ENCODE peak calls at places on chromosomes 13 and 19, in four cellular contexts. One of them, this sample, is unnamed.

GRCh38 chr19:44925114-44925891 is 10.9 kb downstream of the APOC1 start:
- DNase-seq in MCF 10A: no peak
- DNase-seq in CD8-positive, alpha-beta T cell: no peak
- DNase-seq in foreskin fibroblast: peak
- DNase-seq in this sample: peak

GRCh38 chr13:105087941-105088340 is 1447.5 kb downstream of the EFNB2 start:
- DNase-seq in MCF 10A: no peak
- DNase-seq in CD8-positive, alpha-beta T cell: no peak
- DNase-seq in foreskin fibroblast: no peak
- DNase-seq in this sample: no peak

GRCh38 chr13:114285166-114285808 is 3.9 kb downstream of the UPF3A start:
- DNase-seq in MCF 10A: peak
- DNase-seq in CD8-positive, alpha-beta T cell: no peak
- DNase-seq in foreskin fibroblast: no peak
- DNase-seq in this sample: no peak

GRCh38 chr19:29524912-29525870 is 603 bp upstream of the VSTM2B start:
- DNase-seq in MCF 10A: no peak
- DNase-seq in CD8-positive, alpha-beta T cell: no peak
- DNase-seq in foreskin fibroblast: no peak
- DNase-seq in this sample: no peak

GRCh38 chr13:72875233-72875632 is 93.3 kb downstream of the PIBF1 start:
- DNase-seq in MCF 10A: no peak
- DNase-seq in CD8-positive, alpha-beta T cell: no peak
- DNase-seq in foreskin fibroblast: no peak
- DNase-seq in this sample: peak

GRCh38 chr13:108003626-108004025 is 211.7 kb downstream of the LIG4 start:
- DNase-seq in MCF 10A: peak
- DNase-seq in CD8-positive, alpha-beta T cell: no peak
- DNase-seq in foreskin fibroblast: no peak
- DNase-seq in this sample: no peak

GRCh38 chr13:108561152-108561551 is 68.3 kb upstream of the MYO16 start:
- DNase-seq in MCF 10A: no peak
- DNase-seq in CD8-positive, alpha-beta T cell: no peak
- DNase-seq in foreskin fibroblast: no peak
- DNase-seq in this sample: no peak

GRCh38 chr13:49086711-49087110 is 111.0 kb downstream of the FNDC3A start:
- DNase-seq in MCF 10A: peak
- DNase-seq in CD8-positive, alpha-beta T cell: no peak
- DNase-seq in foreskin fibroblast: peak
- DNase-seq in this sample: no peak

GRCh38 chr13:95834134-95834765 is 157.3 kb downstream of the DNAJC3 start:
- DNase-seq in MCF 10A: peak
- DNase-seq in CD8-positive, alpha-beta T cell: peak
- DNase-seq in foreskin fibroblast: peak
- DNase-seq in this sample: peak

GRCh38 chr19:3482507-3483225 is 575 bp downstream of the SMIM44 start:
- DNase-seq in MCF 10A: no peak
- DNase-seq in CD8-positive, alpha-beta T cell: no peak
- DNase-seq in foreskin fibroblast: no peak
- DNase-seq in this sample: no peak

GRCh38 chr19:19223636-19224035 is 11.9 kb downstream of the NCAN start:
- DNase-seq in MCF 10A: no peak
- DNase-seq in CD8-positive, alpha-beta T cell: no peak
- DNase-seq in foreskin fibroblast: no peak
- DNase-seq in this sample: no peak

GRCh38 chr13:78714717-78715116 is 55.8 kb upstream of the OBI1 start:
- DNase-seq in MCF 10A: no peak
- DNase-seq in CD8-positive, alpha-beta T cell: no peak
- DNase-seq in foreskin fibroblast: no peak
- DNase-seq in this sample: no peak

GRCh38 chr13:20721454-20722357 is 18.2 kb downstream of the IL17D start:
- DNase-seq in MCF 10A: peak
- DNase-seq in CD8-positive, alpha-beta T cell: peak
- DNase-seq in foreskin fibroblast: peak
- DNase-seq in this sample: no peak

GRCh38 chr13:50275392-50276063 is 260.3 kb downstream of the KCNRG start:
- DNase-seq in MCF 10A: peak
- DNase-seq in CD8-positive, alpha-beta T cell: no peak
- DNase-seq in foreskin fibroblast: no peak
- DNase-seq in this sample: no peak

GRCh38 chr13:109734002-109734785 is 52.2 kb downstream of the IRS2 start:
- DNase-seq in MCF 10A: no peak
- DNase-seq in CD8-positive, alpha-beta T cell: no peak
- DNase-seq in foreskin fibroblast: no peak
- DNase-seq in this sample: no peak

GRCh38 chr13:39462456-39462855 is 140.5 kb downstream of the LHFPL6 start:
- DNase-seq in MCF 10A: no peak
- DNase-seq in CD8-positive, alpha-beta T cell: no peak
- DNase-seq in foreskin fibroblast: no peak
- DNase-seq in this sample: no peak

GRCh38 chr13:48920730-48921129 is 55.0 kb upstream of the FNDC3A start:
- DNase-seq in MCF 10A: no peak
- DNase-seq in CD8-positive, alpha-beta T cell: no peak
- DNase-seq in foreskin fibroblast: no peak
- DNase-seq in this sample: no peak

GRCh38 chr19:8935460-8935859 is 74.7 kb downstream of the MUC16 start:
- DNase-seq in MCF 10A: no peak
- DNase-seq in CD8-positive, alpha-beta T cell: no peak
- DNase-seq in foreskin fibroblast: peak
- DNase-seq in this sample: no peak

GRCh38 chr19:1027953-1028902 is 1.8 kb downstream of the CNN2 start:
- DNase-seq in MCF 10A: peak
- DNase-seq in CD8-positive, alpha-beta T cell: peak
- DNase-seq in foreskin fibroblast: peak
- DNase-seq in this sample: peak

GRCh38 chr13:112202966-112203365 is 136.0 kb downstream of the SOX1 start:
- DNase-seq in MCF 10A: no peak
- DNase-seq in CD8-positive, alpha-beta T cell: no peak
- DNase-seq in foreskin fibroblast: no peak
- DNase-seq in this sample: no peak

GRCh38 chr19:43596842-43597461 is 557 bp downstream of the ZNF576 start:
- DNase-seq in MCF 10A: no peak
- DNase-seq in CD8-positive, alpha-beta T cell: no peak
- DNase-seq in foreskin fibroblast: peak
- DNase-seq in this sample: peak

GRCh38 chr13:100409132-100409531 is 179.5 kb downstream of the GGACT start:
- DNase-seq in MCF 10A: no peak
- DNase-seq in CD8-positive, alpha-beta T cell: no peak
- DNase-seq in foreskin fibroblast: no peak
- DNase-seq in this sample: no peak

GRCh38 chr19:21508198-21508597 is 2.8 kb downstream of the ZNF429 start:
- DNase-seq in MCF 10A: no peak
- DNase-seq in CD8-positive, alpha-beta T cell: no peak
- DNase-seq in foreskin fibroblast: no peak
- DNase-seq in this sample: no peak

GRCh38 chr19:21505459-21506393 is at the start of gene ZNF429:
- DNase-seq in MCF 10A: peak
- DNase-seq in CD8-positive, alpha-beta T cell: peak
- DNase-seq in foreskin fibroblast: peak
- DNase-seq in this sample: peak
- TF ChIP-seq CTCF in MCF 10A: no peak
- TF ChIP-seq CTCF in CD8-positive, alpha-beta T cell: no peak
- TF ChIP-seq CTCF in foreskin fibroblast: no peak
- TF ChIP-seq CTCF in this sample: no peak

GRCh38 chr13:77489566-77490337 is 45.8 kb upstream of the SCEL start:
- DNase-seq in MCF 10A: no peak
- DNase-seq in CD8-positive, alpha-beta T cell: no peak
- DNase-seq in foreskin fibroblast: no peak
- DNase-seq in this sample: no peak

GRCh38 chr13:77492982-77493381 is 42.5 kb upstream of the SCEL start:
- DNase-seq in MCF 10A: peak
- DNase-seq in CD8-positive, alpha-beta T cell: no peak
- DNase-seq in foreskin fibroblast: peak
- DNase-seq in this sample: peak

GRCh38 chr13:77500094-77500493 is 35.4 kb upstream of the SCEL start:
- DNase-seq in MCF 10A: no peak
- DNase-seq in CD8-positive, alpha-beta T cell: no peak
- DNase-seq in foreskin fibroblast: no peak
- DNase-seq in this sample: no peak

DNA sequence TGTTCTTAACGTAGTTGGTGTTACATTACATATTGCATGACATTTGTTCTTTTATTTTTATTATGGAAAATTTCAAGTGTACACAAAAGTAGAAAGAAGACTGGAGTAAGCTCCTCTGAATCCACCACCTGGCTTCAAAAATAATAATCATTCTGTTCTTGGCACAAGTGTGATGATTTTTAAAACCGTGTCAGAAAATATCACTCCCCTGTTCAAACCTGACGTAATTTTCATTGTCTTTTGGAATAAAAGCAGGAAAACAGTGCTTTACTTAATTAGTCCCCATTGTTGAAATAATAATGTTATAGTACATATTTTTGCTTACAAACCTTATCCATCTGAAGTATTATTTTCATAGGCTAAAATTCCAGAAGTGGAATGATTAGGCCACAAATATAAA is 41.3 kb upstream of the SCEL start:
- DNase-seq in MCF 10A: no peak
- DNase-seq in CD8-positive, alpha-beta T cell: no peak
- DNase-seq in foreskin fibroblast: no peak
- DNase-seq in this sample: no peak
- TF ChIP-seq CTCF in MCF 10A: no peak
- TF ChIP-seq CTCF in CD8-positive, alpha-beta T cell: no peak
- TF ChIP-seq CTCF in foreskin fibroblast: no peak
- TF ChIP-seq CTCF in this sample: no peak

DNA sequence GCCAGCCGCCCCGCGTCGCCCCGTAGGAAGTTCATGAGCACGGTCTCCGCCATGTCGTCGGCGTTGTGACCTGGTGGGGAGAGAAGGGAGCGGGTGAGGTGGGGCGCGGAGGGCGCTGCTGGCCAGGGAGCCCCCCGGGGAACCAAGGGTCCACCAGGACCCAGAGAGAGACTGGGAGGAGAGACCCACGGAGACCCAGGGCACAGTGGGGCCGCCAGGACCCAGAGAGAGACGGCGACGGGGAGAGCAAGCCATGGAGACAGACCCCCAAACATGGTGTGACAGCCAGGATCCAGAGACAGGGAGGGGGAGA is 9.2 kb downstream of the CTU1 start:
- DNase-seq in MCF 10A: no peak
- DNase-seq in CD8-positive, alpha-beta T cell: no peak
- DNase-seq in foreskin fibroblast: no peak
- DNase-seq in this sample: no peak
- TF ChIP-seq CTCF in MCF 10A: no peak
- TF ChIP-seq CTCF in CD8-positive, alpha-beta T cell: no peak
- TF ChIP-seq CTCF in foreskin fibroblast: no peak
- TF ChIP-seq CTCF in this sample: no peak

DNA sequence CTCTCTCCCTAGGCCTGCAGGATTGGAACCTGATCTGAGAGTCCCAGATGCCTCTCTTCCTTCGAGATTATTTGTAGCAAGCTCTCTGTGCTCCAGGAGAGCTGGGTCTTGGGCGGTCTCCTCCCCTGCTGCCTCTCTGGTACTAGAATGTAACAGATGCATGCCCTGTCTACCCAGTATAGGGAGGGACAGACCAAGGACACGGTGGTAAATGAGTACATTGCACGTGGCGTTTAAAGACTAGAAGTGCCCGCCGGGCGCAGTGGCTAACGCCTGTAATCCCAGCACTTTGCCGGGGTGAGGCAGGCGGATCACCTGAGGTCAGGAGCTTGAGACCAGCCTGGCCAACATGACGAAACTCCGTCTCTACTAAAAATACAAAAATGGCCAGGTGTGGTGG is 11.7 kb downstream of the SLC27A1 start:
- DNase-seq in MCF 10A: no peak
- DNase-seq in CD8-positive, alpha-beta T cell: no peak
- DNase-seq in foreskin fibroblast: no peak
- DNase-seq in this sample: no peak
- TF ChIP-seq CTCF in MCF 10A: no peak
- TF ChIP-seq CTCF in CD8-positive, alpha-beta T cell: no peak
- TF ChIP-seq CTCF in foreskin fibroblast: no peak
- TF ChIP-seq CTCF in this sample: no peak

GRCh38 chr19:39126593-39127187 is 1.1 kb downstream of the PAK4 start:
- DNase-seq in MCF 10A: peak
- DNase-seq in CD8-positive, alpha-beta T cell: no peak
- DNase-seq in foreskin fibroblast: peak
- DNase-seq in this sample: no peak
- TF ChIP-seq CTCF in MCF 10A: no peak
- TF ChIP-seq CTCF in CD8-positive, alpha-beta T cell: no peak
- TF ChIP-seq CTCF in foreskin fibroblast: no peak
- TF ChIP-seq CTCF in this sample: no peak

DNA sequence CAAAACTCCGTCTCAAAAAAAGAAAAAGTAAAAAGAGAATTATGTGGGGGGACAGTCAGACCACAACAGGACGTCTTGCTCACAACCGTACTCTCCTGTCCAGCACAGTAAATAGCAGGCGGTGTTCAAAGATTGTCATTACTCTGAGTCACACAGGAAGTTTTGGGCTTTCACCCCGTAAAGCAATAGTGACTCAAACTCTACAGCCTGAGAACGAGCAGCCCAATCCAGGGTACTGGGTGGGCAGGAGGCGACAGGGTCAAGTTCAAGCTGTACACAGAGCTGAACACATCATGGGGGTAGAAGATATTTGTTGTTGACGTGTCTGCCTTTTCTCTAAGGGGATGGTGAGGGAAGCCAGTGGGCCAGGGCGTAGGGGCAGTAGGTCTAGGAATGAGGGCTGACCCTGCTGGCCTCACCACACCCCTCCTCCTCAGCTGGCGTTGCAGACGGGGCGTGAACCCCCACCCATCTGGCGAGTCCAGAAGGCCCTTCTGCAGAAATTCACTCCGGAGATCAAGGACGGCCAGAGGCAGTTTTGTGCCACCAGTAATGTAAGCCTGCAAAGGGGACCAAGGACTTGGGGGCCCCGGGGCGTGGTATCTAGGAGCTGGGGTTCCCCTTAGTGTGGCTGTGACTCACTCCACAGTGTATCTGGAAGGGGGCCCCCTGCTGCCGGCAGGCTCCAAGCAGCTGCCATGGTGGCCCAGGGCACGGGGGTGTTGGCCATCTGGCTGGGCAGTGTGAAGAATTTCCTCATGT is 23.3 kb downstream of the PRR12 start:
- DNase-seq in MCF 10A: peak
- DNase-seq in CD8-positive, alpha-beta T cell: no peak
- DNase-seq in foreskin fibroblast: peak
- DNase-seq in this sample: peak
- TF ChIP-seq CTCF in MCF 10A: no peak
- TF ChIP-seq CTCF in CD8-positive, alpha-beta T cell: no peak
- TF ChIP-seq CTCF in foreskin fibroblast: peak
- TF ChIP-seq CTCF in this sample: peak

DNA sequence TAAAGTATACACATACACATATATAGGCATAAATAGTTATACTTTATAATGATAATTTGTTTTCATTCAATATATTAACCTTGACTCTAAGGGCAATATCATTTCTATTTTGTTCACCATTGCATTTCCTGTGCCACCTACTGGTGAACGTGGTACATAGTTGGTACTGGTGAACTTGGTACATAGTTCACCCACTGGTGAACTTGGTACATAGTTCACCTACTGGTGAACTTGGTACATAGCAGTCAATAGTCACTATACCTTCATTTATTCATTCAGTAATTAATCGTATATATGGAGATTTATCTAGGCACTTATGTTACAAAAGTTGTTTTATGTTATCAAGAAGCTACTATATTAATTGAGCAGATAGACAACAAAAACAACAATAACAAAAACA is 172.6 kb upstream of the ATXN8OS start:
- DNase-seq in MCF 10A: peak
- DNase-seq in CD8-positive, alpha-beta T cell: no peak
- DNase-seq in foreskin fibroblast: no peak
- DNase-seq in this sample: peak
- TF ChIP-seq CTCF in MCF 10A: peak
- TF ChIP-seq CTCF in CD8-positive, alpha-beta T cell: no peak
- TF ChIP-seq CTCF in foreskin fibroblast: no peak
- TF ChIP-seq CTCF in this sample: peak

This sample was measured in NB4.